ENCODE peak calls at places on chromosomes 12 and 14, in seven cellular contexts. F is AG04450, E is PC-9, T is HL-60, U is mammary epithelial cell, Q is WERI-Rb-1, N is esophagus squamous epithelium. S is an unnamed sample. For H3K27me3, the result is how much of the 10 kb centered on the place peaks cover.

GRCh38 chr14:97618917-97619690 is 821.9 kb downstream of the VRK1 start:
- DNase-seq in F (no peak), E (no peak), T (no peak), U (no peak), Q (no peak), N (no peak), S (no peak)

GRCh38 chr14:92841930-92842329 is 47.8 kb downstream of the GOLGA5 start:
- DNase-seq in F (no peak), E (no peak), T (no peak), U (no peak), Q (no peak), N (no peak), S (no peak)

GRCh38 chr14:99749142-99749541 is 44.1 kb upstream of the EML1 start:
- DNase-seq in F (no peak), E (no peak), T (no peak), U (no peak), Q (peak), N (no peak), S (no peak)

GRCh38 chr12:80598004-80598606 is 109.3 kb upstream of the MYF6 start:
- DNase-seq in F (peak), E (no peak), T (no peak), U (peak), Q (no peak), N (no peak), S (no peak)

GRCh38 chr12:89980236-89980635 is 271.6 kb upstream of the ATP2B1 start:
- DNase-seq in F (no peak), E (no peak), T (peak), U (peak), Q (no peak), N (no peak), S (peak)

GRCh38 chr12:89529738-89530137 is 3.9 kb upstream of the POC1B start:
- DNase-seq in F (no peak), E (peak), T (peak), U (peak), Q (no peak), N (no peak), S (no peak)

GRCh38 chr12:38162708-38163441 is 153.7 kb upstream of the ALG10B start:
- DNase-seq in F (no peak), E (no peak), T (no peak), U (no peak), Q (no peak), N (no peak), S (no peak)

GRCh38 chr12:14573118-14573517 is 5.4 kb upstream of the PLBD1 start:
- DNase-seq in F (no peak), E (no peak), T (no peak), U (no peak), Q (no peak), N (no peak), S (no peak)

GRCh38 chr12:24113701-24114100 is 164.2 kb upstream of the SOX5 start:
- DNase-seq in F (no peak), E (no peak), T (no peak), U (no peak), Q (no peak), N (no peak), S (no peak)

GRCh38 chr14:80959448-80960006 is 4.1 kb downstream of the TSHR start:
- DNase-seq in F (no peak), E (no peak), T (no peak), U (no peak), Q (no peak), N (peak), S (no peak)

GRCh38 chr14:21941885-21942284 is 268.3 kb upstream of the OR4E1 start:
- DNase-seq in F (no peak), E (no peak), T (no peak), U (no peak), Q (no peak), N (no peak), S (no peak)

GRCh38 chr14:21940887-21941855 is 267.6 kb upstream of the OR4E1 start:
- DNase-seq in F (no peak), E (no peak), T (no peak), U (peak), Q (peak), N (no peak), S (no peak)
- TF ChIP-seq CTCF in F (peak), E (peak), T (peak), U (peak), Q (peak), N (no peak), S (peak)

GRCh38 chr12:83960767-83961166 is 951.8 kb downstream of the SLC6A15 start:
- DNase-seq in F (no peak), E (no peak), T (no peak), U (no peak), Q (no peak), N (no peak), S (no peak)

GRCh38 chr12:83958997-83959396 is 953.6 kb downstream of the SLC6A15 start:
- DNase-seq in F (no peak), E (no peak), T (no peak), U (peak), Q (no peak), N (no peak), S (no peak)

GRCh38 chr12:83954071-83954789 is 958.4 kb downstream of the SLC6A15 start:
- DNase-seq in F (no peak), E (no peak), T (no peak), U (no peak), Q (no peak), N (no peak), S (no peak)

DNA sequence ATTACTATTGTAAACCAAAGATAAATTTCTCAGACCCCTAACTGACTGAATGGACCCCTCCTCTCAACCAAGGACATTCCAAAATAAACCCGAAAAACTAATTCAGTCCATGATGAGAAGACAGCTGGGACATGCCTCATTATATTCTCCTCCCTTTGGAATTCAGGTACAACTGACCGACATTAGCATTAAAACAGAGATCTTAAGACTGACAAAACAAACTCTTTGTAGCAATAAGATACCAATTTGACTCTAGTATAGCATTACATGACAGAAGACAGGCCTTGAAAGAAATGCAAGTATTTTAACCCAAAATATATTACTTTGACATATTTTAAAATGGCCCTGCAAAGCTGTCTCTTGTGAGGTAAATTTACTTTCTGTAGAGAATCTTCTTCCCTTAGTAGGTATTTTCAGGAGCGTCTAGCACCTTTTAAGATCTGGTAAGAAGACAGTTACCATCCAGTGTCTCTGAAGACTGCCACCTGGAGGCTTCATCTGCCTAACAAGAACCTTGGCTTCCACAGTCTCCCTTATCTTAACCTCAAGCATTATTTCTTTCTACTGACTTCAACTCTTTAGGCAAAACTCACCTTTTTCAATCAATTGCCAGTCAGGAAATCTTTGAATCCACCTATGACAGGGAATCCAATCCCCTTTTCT is 957.5 kb downstream of the SLC6A15 start:
- DNase-seq in F (no peak), E (no peak), T (no peak), U (peak), Q (no peak), N (no peak), S (no peak)
- H3K4me3 ChIP-seq in F (no peak), E (no peak), T (no peak), U (no peak), Q (no peak), N (no peak), S (no peak)

DNA sequence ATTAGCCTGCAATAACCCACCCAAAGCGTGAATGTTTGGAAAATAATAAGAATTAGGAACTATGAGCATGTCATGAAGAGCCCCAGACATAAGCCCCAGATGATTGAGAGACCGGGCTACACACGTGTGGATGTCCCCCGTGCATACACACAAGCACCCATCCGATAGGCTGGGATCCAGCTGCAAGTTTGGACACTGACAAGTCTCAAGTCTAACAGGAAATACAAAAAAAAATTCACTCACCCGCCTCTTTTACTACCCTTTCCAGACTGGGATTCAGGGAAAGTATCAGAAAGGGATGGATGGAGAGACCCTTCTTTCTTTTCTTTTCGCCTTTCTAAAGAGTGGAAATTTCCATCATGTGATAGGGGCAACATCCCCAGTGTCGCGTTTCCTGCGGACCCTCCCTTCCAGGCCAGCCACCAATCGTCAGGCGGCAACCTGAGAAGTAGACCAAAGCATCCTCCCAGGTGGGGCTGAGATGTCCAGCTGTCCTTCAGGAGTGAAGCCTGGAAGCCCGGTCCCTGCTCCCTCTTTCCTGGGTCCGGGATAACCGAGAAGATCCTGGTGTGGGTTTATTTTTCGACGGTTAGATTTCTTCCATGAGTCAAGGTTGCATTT is 6.4 kb upstream of the SLC38A4 start:
- DNase-seq in F (no peak), E (no peak), T (no peak), U (no peak), Q (no peak), N (no peak), S (no peak)
- H3K27me3 ChIP-seq in F (under half), E (under half), T (under half), U (under half), Q (under half), N (under half), S (under half)

GRCh38 chr14:23345987-23346692 is 6.5 kb downstream of the SLC22A17 start:
- DNase-seq in F (no peak), E (no peak), T (no peak), U (no peak), Q (peak), N (no peak), S (no peak)
- TF ChIP-seq CTCF in F (no peak), E (no peak), T (no peak), U (no peak), Q (peak), N (no peak), S (no peak)

DNA sequence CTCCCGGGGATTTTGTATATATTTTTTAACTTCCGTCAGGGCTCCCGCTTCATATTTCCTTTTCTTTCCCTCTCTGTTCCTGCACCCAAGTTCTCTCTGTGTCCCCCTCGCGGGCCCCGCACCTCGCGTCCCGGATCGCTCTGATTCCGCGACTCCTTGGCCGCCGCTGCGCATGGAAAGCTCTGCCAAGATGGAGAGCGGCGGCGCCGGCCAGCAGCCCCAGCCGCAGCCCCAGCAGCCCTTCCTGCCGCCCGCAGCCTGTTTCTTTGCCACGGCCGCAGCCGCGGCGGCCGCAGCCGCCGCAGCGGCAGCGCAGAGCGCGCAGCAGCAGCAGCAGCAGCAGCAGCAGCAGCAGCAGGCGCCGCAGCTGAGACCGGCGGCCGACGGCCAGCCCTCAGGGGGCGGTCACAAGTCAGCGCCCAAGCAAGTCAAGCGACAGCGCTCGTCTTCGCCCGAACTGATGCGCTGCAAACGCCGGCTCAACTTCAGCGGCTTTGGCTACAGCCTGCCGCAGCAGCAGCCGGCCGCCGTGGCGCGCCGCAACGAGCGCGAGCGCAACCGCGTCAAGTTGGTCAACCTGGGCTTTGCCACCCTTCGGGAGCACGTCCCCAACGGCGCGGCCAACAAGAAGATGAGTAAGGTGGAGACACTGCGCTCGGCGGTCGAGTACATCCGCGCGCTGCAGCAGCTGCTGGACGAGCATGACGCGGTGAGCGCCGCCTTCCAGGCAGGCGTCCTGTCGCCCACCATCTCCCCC is 777 bp downstream of the ASCL1 start:
- DNase-seq in F (no peak), E (no peak), T (no peak), U (peak), Q (peak), N (no peak), S (no peak)
- H3K4me3 ChIP-seq in F (peak), E (no peak), T (no peak), U (peak), Q (peak), N (peak), S (peak)

GRCh38 chr14:101082036-101082435 is 178.5 kb upstream of the RTL1 start:
- DNase-seq in F (no peak), E (no peak), T (no peak), U (no peak), Q (no peak), N (no peak), S (no peak)
- H3K27me3 ChIP-seq in F (under half), E (under half), T (under half), U (under half), Q (half or more), N (under half), S (under half)

DNA sequence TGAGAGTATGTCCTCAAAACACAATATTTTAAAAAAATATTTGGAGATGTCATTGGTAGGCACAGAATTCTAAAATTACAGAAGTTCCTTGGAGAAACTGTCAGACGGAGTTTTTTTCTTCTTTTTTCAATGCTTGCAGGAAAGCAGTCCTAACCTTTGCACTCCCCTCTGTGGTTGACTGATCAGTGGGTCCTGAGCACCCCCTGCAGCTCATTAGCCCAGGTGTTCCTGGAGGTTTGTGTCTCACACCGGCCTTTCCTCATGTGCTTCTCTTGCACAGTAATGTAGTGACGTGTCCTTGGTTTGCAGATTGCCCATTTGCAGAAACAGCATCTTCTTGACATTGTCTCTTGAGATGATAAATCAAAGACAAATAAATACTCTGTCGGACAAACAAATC is 513.0 kb downstream of the TMEM121 start:
- DNase-seq in F (no peak), E (no peak), T (no peak), U (no peak), Q (no peak), N (no peak), S (no peak)
- TF ChIP-seq CTCF in F (no peak), E (no peak), T (no peak), U (no peak), Q (no peak), N (no peak), S (no peak)

S was measured in BJ.